ENCODE peak calls at places on chromosomes 4 and X, in four cellular contexts. One of them, this sample, is unnamed.

GRCh38 chr4:25694466-25694865 is 38.8 kb downstream of the SLC34A2 start:
- DNase-seq in stomach: no peak
- DNase-seq in suprapubic skin: no peak
- DNase-seq in GM23338: no peak
- DNase-seq in this sample: no peak

GRCh38 chr4:127778102-127778501 is 4.0 kb upstream of the HSPA4L start:
- DNase-seq in stomach: no peak
- DNase-seq in suprapubic skin: no peak
- DNase-seq in GM23338: no peak
- DNase-seq in this sample: no peak

GRCh38 chr4:110020139-110020538 is 107.5 kb downstream of the EGF start:
- DNase-seq in stomach: no peak
- DNase-seq in suprapubic skin: no peak
- DNase-seq in GM23338: peak; percentile 57
- DNase-seq in this sample: peak; percentile 45

GRCh38 chr4:183314806-183315205 is 5.3 kb downstream of the CLDN22 start:
- DNase-seq in stomach: no peak
- DNase-seq in suprapubic skin: no peak
- DNase-seq in GM23338: no peak
- DNase-seq in this sample: no peak

GRCh38 chrX:27446423-27446822 is 16.7 kb downstream of the PPP4R3C start:
- DNase-seq in stomach: no peak
- DNase-seq in suprapubic skin: no peak
- DNase-seq in GM23338: no peak
- DNase-seq in this sample: no peak

GRCh38 chr4:78137538-78137937 is 80.4 kb downstream of the FRAS1 start:
- DNase-seq in stomach: no peak
- DNase-seq in suprapubic skin: no peak
- DNase-seq in GM23338: no peak
- DNase-seq in this sample: no peak

GRCh38 chr4:181582595-181582994 is 660.6 kb upstream of the TENM3 start:
- DNase-seq in stomach: no peak
- DNase-seq in suprapubic skin: no peak
- DNase-seq in GM23338: peak; percentile 62
- DNase-seq in this sample: no peak

GRCh38 chrX:30570505-30570904 is 7.1 kb downstream of the TASL start:
- DNase-seq in stomach: no peak
- DNase-seq in suprapubic skin: no peak
- DNase-seq in GM23338: peak; percentile 7
- DNase-seq in this sample: no peak

GRCh38 chrX:22652596-22652995 is 347.2 kb upstream of the DDX53 start:
- DNase-seq in stomach: no peak
- DNase-seq in suprapubic skin: no peak
- DNase-seq in GM23338: peak; percentile 59
- DNase-seq in this sample: no peak

GRCh38 chr4:174427562-174428140 is 94.6 kb downstream of the HPGD start:
- DNase-seq in stomach: no peak
- DNase-seq in suprapubic skin: no peak
- DNase-seq in GM23338: no peak
- DNase-seq in this sample: no peak

GRCh38 chr4:172978848-172979247 is 189.8 kb upstream of the GALNT7 start:
- DNase-seq in stomach: no peak
- DNase-seq in suprapubic skin: no peak
- DNase-seq in GM23338: no peak
- DNase-seq in this sample: peak; percentile 4

GRCh38 chr4:80471701-80472100 is 136.2 kb downstream of the CFAP299 start:
- DNase-seq in stomach: peak; percentile 52
- DNase-seq in suprapubic skin: no peak
- DNase-seq in GM23338: peak; percentile 68
- DNase-seq in this sample: no peak

GRCh38 chrX:134528936-134529335 is 69.0 kb downstream of the HPRT1 start:
- DNase-seq in stomach: no peak
- DNase-seq in suprapubic skin: no peak
- DNase-seq in GM23338: no peak
- DNase-seq in this sample: no peak

GRCh38 chrX:116749943-116750342 is 287.2 kb upstream of the CT83 start:
- DNase-seq in stomach: no peak
- DNase-seq in suprapubic skin: no peak
- DNase-seq in GM23338: no peak
- DNase-seq in this sample: no peak

GRCh38 chr4:139622856-139623255 is 42.8 kb upstream of the MGST2 start:
- DNase-seq in stomach: no peak
- DNase-seq in suprapubic skin: no peak
- DNase-seq in GM23338: no peak
- DNase-seq in this sample: no peak

GRCh38 chr4:73608677-73609594 is 11.3 kb downstream of the RASSF6 start:
- DNase-seq in stomach: no peak
- DNase-seq in suprapubic skin: no peak
- DNase-seq in GM23338: no peak
- DNase-seq in this sample: no peak

GRCh38 chr4:26030260-26030667 is 116.2 kb downstream of the SMIM20 start:
- DNase-seq in stomach: no peak
- DNase-seq in suprapubic skin: no peak
- DNase-seq in GM23338: peak; percentile 98
- DNase-seq in this sample: no peak

GRCh38 chr4:65951177-65951576 is 280.9 kb upstream of the EPHA5 start:
- DNase-seq in stomach: no peak
- DNase-seq in suprapubic skin: no peak
- DNase-seq in GM23338: no peak
- DNase-seq in this sample: no peak

DNA sequence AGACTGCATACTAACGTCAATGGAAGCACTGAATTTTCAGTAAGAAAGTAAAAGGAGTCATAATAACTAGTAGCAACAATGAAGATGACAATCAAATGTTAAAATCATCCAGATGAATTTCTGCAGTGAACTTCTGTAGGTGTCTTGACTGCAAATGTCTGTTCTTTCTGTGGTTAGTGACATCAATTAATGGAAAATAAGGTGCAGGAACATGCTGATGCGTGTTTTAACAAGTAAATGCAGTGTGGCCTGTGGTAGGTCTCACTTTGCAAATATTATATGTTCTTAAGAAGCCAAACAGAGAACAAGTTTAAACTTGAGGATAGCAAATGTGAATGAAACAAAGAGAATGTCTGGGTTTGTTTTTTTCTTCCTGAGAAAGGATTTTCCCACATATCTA is 2.6 kb upstream of the DTHD1 start:
- DNase-seq in stomach: no peak
- DNase-seq in suprapubic skin: no peak
- DNase-seq in GM23338: no peak
- DNase-seq in this sample: no peak
- TF ChIP-seq POLR2AphosphoS5 in stomach: no peak
- TF ChIP-seq POLR2AphosphoS5 in suprapubic skin: no peak
- TF ChIP-seq POLR2AphosphoS5 in GM23338: no peak
- TF ChIP-seq POLR2AphosphoS5 in this sample: no peak

GRCh38 chr4:176791591-176792347 is 953 bp downstream of the VEGFC start:
- DNase-seq in stomach: peak; percentile 25
- DNase-seq in suprapubic skin: no peak
- DNase-seq in GM23338: peak; percentile 58
- DNase-seq in this sample: no peak

GRCh38 chr4:176793060-176793605 is 411 bp upstream of the VEGFC start:
- DNase-seq in stomach: no peak
- DNase-seq in suprapubic skin: peak; percentile 80
- DNase-seq in GM23338: peak; percentile 30
- DNase-seq in this sample: peak; percentile 79

GRCh38 chr4:176790398-176790797 is 2.3 kb downstream of the VEGFC start:
- DNase-seq in stomach: no peak
- DNase-seq in suprapubic skin: no peak
- DNase-seq in GM23338: no peak
- DNase-seq in this sample: no peak

GRCh38 chr4:176794151-176794550 is 1.4 kb upstream of the VEGFC start:
- DNase-seq in stomach: no peak
- DNase-seq in suprapubic skin: no peak
- DNase-seq in GM23338: no peak
- DNase-seq in this sample: no peak

DNA sequence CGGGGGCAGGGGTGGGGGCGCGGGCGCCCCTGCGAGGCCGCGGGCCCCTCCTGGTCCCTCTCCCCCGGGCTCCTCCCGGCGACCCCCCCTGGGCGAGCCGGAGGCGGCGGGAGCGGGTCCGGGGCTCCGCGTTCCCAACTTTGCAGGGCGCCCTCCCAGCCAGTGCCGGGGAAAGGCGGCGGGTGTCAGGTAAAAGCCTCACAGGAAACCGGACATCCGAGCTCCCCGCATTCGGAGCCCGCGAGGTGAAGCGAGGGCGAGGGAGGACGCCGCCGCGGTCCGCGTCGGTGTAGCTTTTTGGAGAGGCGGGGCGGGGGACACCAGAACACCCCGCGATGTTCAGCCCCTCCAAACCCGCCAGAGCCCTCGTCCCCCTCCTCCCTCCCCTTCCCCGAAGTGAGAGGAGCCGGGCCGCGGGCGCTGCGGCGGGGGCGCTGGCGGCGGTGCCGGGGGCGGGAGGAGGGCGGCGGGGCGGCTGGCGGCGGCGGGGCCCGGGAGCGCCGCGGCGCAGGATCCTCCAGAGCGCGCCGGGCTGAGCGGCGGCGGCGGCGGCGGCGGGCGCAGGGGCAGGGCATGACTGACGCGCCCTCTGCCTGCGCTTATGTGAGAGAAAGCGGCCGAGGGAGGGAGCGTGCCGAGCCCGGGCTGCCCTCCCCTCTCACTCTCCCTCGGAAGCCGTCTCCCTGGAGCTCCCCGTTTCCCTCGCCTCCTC is at the start of gene VEGFC:
- DNase-seq in stomach: peak; percentile 44
- DNase-seq in suprapubic skin: peak; percentile 80
- DNase-seq in GM23338: peak; percentile 85
- DNase-seq in this sample: no peak
- H3K27ac ChIP-seq in stomach: peak within 1 kb of the TSS; percentile 46
- H3K27ac ChIP-seq in suprapubic skin: peak within 1 kb of the TSS; percentile 74
- H3K27ac ChIP-seq in GM23338: no peak within 1 kb of the TSS
- H3K27ac ChIP-seq in this sample: peak within 1 kb of the TSS; percentile 87

GRCh38 chr4:87532109-87532508 is 2.9 kb upstream of the SPARCL1 start:
- DNase-seq in stomach: no peak
- DNase-seq in suprapubic skin: no peak
- DNase-seq in GM23338: no peak
- DNase-seq in this sample: peak; percentile 21
- TF ChIP-seq POLR2AphosphoS5 in stomach: no peak
- TF ChIP-seq POLR2AphosphoS5 in suprapubic skin: no peak
- TF ChIP-seq POLR2AphosphoS5 in GM23338: no peak
- TF ChIP-seq POLR2AphosphoS5 in this sample: no peak

DNA sequence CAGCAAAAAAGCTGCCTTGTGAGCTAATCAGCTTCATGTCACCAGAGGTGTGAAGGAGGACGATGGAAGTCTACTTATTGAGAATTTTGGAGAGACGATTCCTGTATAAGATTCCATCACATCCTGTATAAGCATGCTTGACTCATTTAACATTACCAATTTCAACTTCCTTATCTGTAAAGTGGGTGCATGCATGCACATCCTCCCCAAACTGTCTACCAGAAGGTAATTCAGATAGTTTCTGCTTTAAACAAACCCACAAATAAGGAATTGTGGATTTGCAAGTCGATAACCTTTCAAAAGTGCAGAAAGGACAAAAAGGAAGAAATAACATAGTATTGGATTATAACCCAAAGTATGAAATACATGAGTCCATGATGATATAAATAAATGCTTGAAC is 31.1 kb downstream of the AKAP4 start:
- DNase-seq in stomach: no peak
- DNase-seq in suprapubic skin: no peak
- DNase-seq in GM23338: no peak
- DNase-seq in this sample: no peak
- H3K27ac ChIP-seq in stomach: no peak overlapping the region
- H3K27ac ChIP-seq in suprapubic skin: no peak overlapping the region
- H3K27ac ChIP-seq in GM23338: no peak overlapping the region
- H3K27ac ChIP-seq in this sample: no peak overlapping the region

GRCh38 chr4:40202474-40202873 is 5.6 kb downstream of the RHOH start:
- DNase-seq in stomach: no peak
- DNase-seq in suprapubic skin: no peak
- DNase-seq in GM23338: no peak
- DNase-seq in this sample: no peak

GRCh38 chr4:40206421-40206820 is 9.6 kb downstream of the RHOH start:
- DNase-seq in stomach: no peak
- DNase-seq in suprapubic skin: no peak
- DNase-seq in GM23338: no peak
- DNase-seq in this sample: no peak

GRCh38 chr4:40201898-40202297 is 5.1 kb downstream of the RHOH start:
- DNase-seq in stomach: no peak
- DNase-seq in suprapubic skin: no peak
- DNase-seq in GM23338: no peak
- DNase-seq in this sample: no peak

GRCh38 chr4:40204507-40205258 is 7.9 kb downstream of the RHOH start:
- DNase-seq in stomach: no peak
- DNase-seq in suprapubic skin: no peak
- DNase-seq in GM23338: no peak
- DNase-seq in this sample: no peak

DNA sequence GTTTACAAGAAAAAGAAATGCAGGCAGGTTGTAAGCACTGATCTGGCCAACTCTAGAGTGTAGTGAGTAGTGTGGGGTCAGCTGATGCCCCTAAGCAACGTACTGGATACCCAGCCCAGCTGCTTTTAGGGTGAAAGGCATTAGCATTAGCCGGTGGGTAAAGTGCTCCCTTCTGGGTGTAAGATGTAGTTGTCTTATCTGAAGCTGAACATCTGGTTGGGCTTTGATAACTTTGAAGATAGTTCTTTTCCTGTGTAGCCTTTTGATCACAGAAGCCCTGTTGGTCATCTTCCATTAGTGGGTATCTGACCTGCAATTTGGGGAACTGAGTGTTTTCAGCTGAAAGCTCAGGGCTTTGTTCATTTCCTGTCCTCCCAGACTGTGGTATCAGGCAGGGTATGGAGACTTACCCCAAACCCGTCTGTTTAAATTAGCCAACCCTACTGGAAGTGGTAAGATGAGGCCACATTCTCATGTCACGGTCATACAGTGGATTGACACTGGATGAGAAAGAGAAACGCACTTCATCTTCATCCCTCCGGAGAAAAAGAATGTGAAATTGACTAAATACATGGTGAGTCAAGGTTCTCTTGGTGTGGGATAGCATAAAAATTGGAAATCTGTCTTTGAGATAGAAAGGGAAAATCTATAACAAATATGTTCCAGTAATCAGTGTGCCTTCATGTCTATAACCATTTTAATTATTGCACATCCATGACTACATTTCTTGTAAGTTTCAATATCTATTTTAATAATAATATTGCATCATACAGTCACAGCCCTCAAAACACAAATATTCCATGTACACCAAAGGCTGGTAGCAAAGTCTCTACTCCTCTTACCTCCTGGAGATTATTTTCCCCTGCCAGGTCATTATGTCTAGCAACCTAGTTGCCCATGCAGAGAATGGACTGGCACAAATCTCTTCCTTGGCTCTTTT is 8.7 kb downstream of the RHOH start:
- DNase-seq in stomach: no peak
- DNase-seq in suprapubic skin: no peak
- DNase-seq in GM23338: no peak
- DNase-seq in this sample: no peak
- TF ChIP-seq POLR2AphosphoS5 in stomach: no peak
- TF ChIP-seq POLR2AphosphoS5 in suprapubic skin: no peak
- TF ChIP-seq POLR2AphosphoS5 in GM23338: no peak
- TF ChIP-seq POLR2AphosphoS5 in this sample: no peak